ENCODE peak calls at places on chromosomes 1 and 21, in nine cellular contexts. L is C1 segment of cervical spinal cord, T is foreskin keratinocyte, K is HEK293T, A is HS-27A, B is upper lobe of right lung, Y is mucosa of descending colon, V is AG04450, M is ACHN. D is an unnamed sample.

GRCh38 chr1:224095867-224096266 is 18.0 kb upstream of the FBXO28 start:
- DNase-seq in L (no peak), T (no peak), K (no peak), A (no peak), B (no peak), Y (no peak), V (no peak), M (no peak), D (no peak)

GRCh38 chr1:33762099-33762830 is 101.6 kb upstream of the HMGB4 start:
- DNase-seq in L (no peak), T (no peak), K (no peak), A (no peak), B (no peak), Y (no peak), V (peak), M (no peak), D (no peak)

GRCh38 chr1:26239936-26240335 is 5.9 kb downstream of the CEP85 start:
- DNase-seq in L (no peak), T (no peak), K (no peak), A (peak), B (no peak), Y (no peak), V (no peak), M (no peak), D (no peak)

GRCh38 chr1:188027613-188028012 is 1198.9 kb downstream of the PLA2G4A start:
- DNase-seq in L (no peak), T (peak), K (no peak), A (peak), B (no peak), Y (no peak), V (peak), M (peak), D (peak)

GRCh38 chr1:24009406-24009805 is 29.3 kb upstream of the SRSF10 start:
- DNase-seq in L (no peak), T (no peak), K (no peak), A (peak), B (no peak), Y (no peak), V (no peak), M (peak), D (peak)

GRCh38 chr1:221310180-221310579 is 430.9 kb downstream of the HLX start:
- DNase-seq in L (no peak), T (no peak), K (no peak), A (no peak), B (no peak), Y (no peak), V (no peak), M (no peak), D (no peak)

GRCh38 chr21:42991992-42992740 is 17.8 kb downstream of the PKNOX1 start:
- DNase-seq in L (no peak), T (no peak), K (no peak), A (no peak), B (peak), Y (no peak), V (peak), M (peak), D (peak)

GRCh38 chr1:164361927-164362326 is 197.1 kb upstream of the PBX1 start:
- DNase-seq in L (no peak), T (no peak), K (no peak), A (no peak), B (no peak), Y (no peak), V (no peak), M (no peak), D (no peak)

GRCh38 chr1:160438320-160438918 is 38.1 kb downstream of the VANGL2 start:
- DNase-seq in L (no peak), T (no peak), K (no peak), A (no peak), B (no peak), Y (no peak), V (no peak), M (no peak), D (no peak)

GRCh38 chr1:113966013-113966412 is 13.3 kb upstream of the OLFML3 start:
- DNase-seq in L (no peak), T (no peak), K (no peak), A (no peak), B (no peak), Y (no peak), V (no peak), M (no peak), D (no peak)

GRCh38 chr1:30302808-30303310 is 420.5 kb downstream of the MATN1 start:
- DNase-seq in L (no peak), T (no peak), K (no peak), A (no peak), B (no peak), Y (no peak), V (no peak), M (no peak), D (no peak)

GRCh38 chr1:156709743-156710489 is 4.5 kb upstream of the CRABP2 start:
- DNase-seq in L (no peak), T (peak), K (no peak), A (no peak), B (no peak), Y (peak), V (no peak), M (no peak), D (peak)

GRCh38 chr1:165144757-165145397 is 211.6 kb downstream of the LMX1A start:
- DNase-seq in L (peak), T (peak), K (peak), A (no peak), B (no peak), Y (peak), V (peak), M (peak), D (peak)

GRCh38 chr1:20074725-20075171 is 4.8 kb downstream of the PLA2G5 start:
- DNase-seq in L (no peak), T (no peak), K (no peak), A (no peak), B (no peak), Y (no peak), V (no peak), M (no peak), D (no peak)

GRCh38 chr1:62493656-62494055 is 56.8 kb downstream of the USP1 start:
- DNase-seq in L (no peak), T (no peak), K (no peak), A (peak), B (no peak), Y (no peak), V (no peak), M (no peak), D (no peak)

GRCh38 chr1:226629210-226629895 is 80.8 kb downstream of the STUM start:
- DNase-seq in L (no peak), T (no peak), K (no peak), A (no peak), B (peak), Y (no peak), V (no peak), M (no peak), D (no peak)

GRCh38 chr1:162168935-162169545 is 99.5 kb downstream of the NOS1AP start:
- DNase-seq in L (no peak), T (no peak), K (no peak), A (no peak), B (no peak), Y (no peak), V (no peak), M (no peak), D (no peak)

GRCh38 chr1:73914994-73915393 is 283.0 kb downstream of the LRRIQ3 start:
- DNase-seq in L (no peak), T (no peak), K (no peak), A (no peak), B (no peak), Y (no peak), V (no peak), M (no peak), D (no peak)

GRCh38 chr1:228150458-228151169 is 884 bp downstream of the GJC2 start:
- DNase-seq in L (peak), T (no peak), K (no peak), A (no peak), B (peak), Y (peak), V (peak), M (peak), D (peak)

GRCh38 chr1:109632671-109633346 is 13.2 kb downstream of the AMPD2 start:
- DNase-seq in L (no peak), T (no peak), K (no peak), A (no peak), B (no peak), Y (peak), V (no peak), M (no peak), D (no peak)

GRCh38 chr1:53145942-53146708 is 3.7 kb upstream of the SLC1A7 start:
- DNase-seq in L (no peak), T (peak), K (no peak), A (peak), B (peak), Y (peak), V (peak), M (peak), D (peak)

GRCh38 chr21:38488640-38489282 is 9.5 kb downstream of the ERG start:
- DNase-seq in L (no peak), T (peak), K (no peak), A (no peak), B (no peak), Y (no peak), V (no peak), M (no peak), D (no peak)

GRCh38 chr1:100463809-100464424 is 74.0 kb upstream of the GPR88 start:
- DNase-seq in L (peak), T (no peak), K (peak), A (peak), B (peak), Y (peak), V (no peak), M (peak), D (peak)

GRCh38 chr1:11407301-11407994 is 71.5 kb upstream of the DISP3 start:
- DNase-seq in L (no peak), T (no peak), K (no peak), A (no peak), B (no peak), Y (no peak), V (no peak), M (no peak), D (no peak)

GRCh38 chr1:108657701-108658100 is 3.2 kb downstream of the HENMT1 start:
- DNase-seq in L (no peak), T (no peak), K (no peak), A (no peak), B (no peak), Y (no peak), V (no peak), M (no peak), D (no peak)

GRCh38 chr21:37153193-37153934 is 80.3 kb downstream of the TTC3 start:
- DNase-seq in L (no peak), T (peak), K (no peak), A (no peak), B (no peak), Y (no peak), V (no peak), M (no peak), D (no peak)

GRCh38 chr1:27487927-27488522 is 1.9 kb downstream of the WASF2 start:
- DNase-seq in L (no peak), T (no peak), K (no peak), A (no peak), B (no peak), Y (no peak), V (no peak), M (no peak), D (no peak)

GRCh38 chr1:212754193-212754592 is 37.4 kb downstream of the NSL1 start:
- DNase-seq in L (no peak), T (no peak), K (no peak), A (no peak), B (no peak), Y (no peak), V (no peak), M (no peak), D (no peak)

GRCh38 chr1:232274999-232275706 is 354.8 kb downstream of the SIPA1L2 start:
- DNase-seq in L (no peak), T (no peak), K (no peak), A (no peak), B (no peak), Y (no peak), V (no peak), M (no peak), D (no peak)

GRCh38 chr21:31216206-31216605 is 127.9 kb downstream of the TIAM1 start:
- DNase-seq in L (no peak), T (no peak), K (no peak), A (no peak), B (no peak), Y (no peak), V (no peak), M (no peak), D (no peak)